ENCODE peak calls at places on chromosome 10, in ten cellular contexts. M is body of pancreas, R is mucosa of descending colon, O is left ventricle myocardium inferior, Z is heart right ventricle, I is A549, U is mesendoderm, X is colonic mucosa, B is cardiac muscle cell, W is Karpas-422. N is an unnamed sample. For H3K4me1, the result is how much of the 10 kb centered on the place peaks cover.

GRCh38 chr10:21202766-21203457 is 305.8 kb upstream of the NEBL start:
- DNase-seq in M (no peak), R (no peak), O (no peak), Z (no peak), I (no peak), U (no peak), X (no peak), B (peak), W (no peak), N (no peak)

GRCh38 chr10:119207713-119208552 is 562 bp downstream of the GRK5 start:
- DNase-seq in M (peak), R (peak), O (peak), Z (peak), I (peak), U (no peak), X (peak), B (peak), W (peak), N (peak)

GRCh38 chr10:79942261-79943185 is 6.4 kb downstream of the SFTPD start:
- DNase-seq in M (no peak), R (no peak), O (no peak), Z (no peak), I (no peak), U (no peak), X (peak), B (no peak), W (no peak), N (no peak)

GRCh38 chr10:12181065-12181775 is 14.5 kb downstream of the NUDT5 start:
- DNase-seq in M (no peak), R (peak), O (no peak), Z (no peak), I (no peak), U (no peak), X (no peak), B (peak), W (no peak), N (no peak)

GRCh38 chr10:97185326-97186058 is at the start of gene SLIT1:
- DNase-seq in M (peak), R (no peak), O (no peak), Z (no peak), I (no peak), U (peak), X (no peak), B (no peak), W (no peak), N (no peak)

GRCh38 chr10:126166797-126167196 is 221.5 kb downstream of the ADAM12 start:
- DNase-seq in M (no peak), R (no peak), O (no peak), Z (no peak), I (no peak), U (no peak), X (no peak), B (no peak), W (no peak), N (no peak)

GRCh38 chr10:2963889-2964631 is 103.3 kb upstream of the PFKP start:
- DNase-seq in M (no peak), R (no peak), O (no peak), Z (no peak), I (no peak), U (peak), X (no peak), B (no peak), W (no peak), N (no peak)

GRCh38 chr10:110495731-110496552 is 1.8 kb upstream of the DUSP5 start:
- DNase-seq in M (peak), R (peak), O (peak), Z (peak), I (peak), U (peak), X (no peak), B (peak), W (no peak), N (no peak)

GRCh38 chr10:125144209-125144608 is 16.2 kb downstream of the CTBP2 start:
- DNase-seq in M (no peak), R (no peak), O (no peak), Z (no peak), I (no peak), U (no peak), X (no peak), B (no peak), W (no peak), N (no peak)

GRCh38 chr10:87868277-87868676 is 4.9 kb downstream of the PTEN start:
- DNase-seq in M (no peak), R (no peak), O (no peak), Z (no peak), I (no peak), U (no peak), X (no peak), B (no peak), W (peak), N (no peak)

GRCh38 chr10:44801383-44802327 is 109.5 kb upstream of the TMEM72 start:
- DNase-seq in M (peak), R (peak), O (peak), Z (peak), I (no peak), U (no peak), X (peak), B (peak), W (peak), N (peak)

GRCh38 chr10:49594594-49594993 is 15.5 kb upstream of the SLC18A3 start:
- DNase-seq in M (peak), R (no peak), O (no peak), Z (peak), I (peak), U (peak), X (peak), B (peak), W (peak), N (no peak)

GRCh38 chr10:47366731-47367460 is 17.2 kb downstream of the ZNF488 start:
- DNase-seq in M (no peak), R (no peak), O (no peak), Z (no peak), I (no peak), U (no peak), X (no peak), B (no peak), W (no peak), N (no peak)

DNA sequence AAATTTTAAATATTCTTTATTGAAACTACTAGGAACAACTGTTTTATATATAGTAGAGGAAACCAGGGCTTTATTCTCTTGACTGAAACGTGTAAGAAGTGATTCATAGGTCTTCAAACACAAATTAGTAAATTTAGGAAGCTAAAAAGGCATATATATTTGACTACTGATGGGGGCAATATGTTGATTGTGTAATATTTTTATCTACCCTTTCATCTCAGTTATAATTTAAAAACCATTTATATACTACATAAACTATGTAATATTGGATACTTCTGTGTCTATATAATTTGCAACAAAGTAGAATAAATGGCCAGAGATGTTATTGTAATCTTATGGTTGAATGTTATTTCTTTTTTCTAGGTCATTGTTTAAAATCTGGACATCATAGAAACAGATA is 269.3 kb upstream of the KAT6B start:
- DNase-seq in M (no peak), R (no peak), O (no peak), Z (no peak), I (no peak), U (no peak), X (no peak), B (no peak), W (no peak), N (no peak)
- H3K4me1 ChIP-seq in M (under half), R (under half), O (under half), Z (under half), I (under half), U (under half), X (under half), B (under half), W (under half), N (under half)

GRCh38 chr10:132842397-132842796 is 56.5 kb upstream of the NKX6-2 start:
- DNase-seq in M (no peak), R (no peak), O (no peak), Z (no peak), I (no peak), U (no peak), X (no peak), B (no peak), W (no peak), N (no peak)
- H3K4me3 ChIP-seq in M (no peak), R (no peak), O (no peak), Z (no peak), I (no peak), U (no peak), X (no peak), B (no peak), W (no peak), N (no peak)

GRCh38 chr10:122290833-122291532 is 19.9 kb downstream of the BTBD16 start:
- DNase-seq in M (no peak), R (no peak), O (no peak), Z (no peak), I (no peak), U (no peak), X (no peak), B (no peak), W (no peak), N (no peak)

GRCh38 chr10:122291739-122292138 is 20.6 kb downstream of the BTBD16 start:
- DNase-seq in M (no peak), R (no peak), O (no peak), Z (no peak), I (no peak), U (no peak), X (no peak), B (no peak), W (no peak), N (no peak)

GRCh38 chr10:122292376-122292775 is 21.3 kb downstream of the BTBD16 start:
- DNase-seq in M (no peak), R (no peak), O (no peak), Z (no peak), I (no peak), U (no peak), X (no peak), B (no peak), W (no peak), N (no peak)

GRCh38 chr10:122288917-122289316 is 17.8 kb downstream of the BTBD16 start:
- DNase-seq in M (no peak), R (no peak), O (no peak), Z (no peak), I (no peak), U (no peak), X (no peak), B (no peak), W (no peak), N (no peak)

GRCh38 chr10:122290334-122290733 is 19.2 kb downstream of the BTBD16 start:
- DNase-seq in M (no peak), R (no peak), O (no peak), Z (no peak), I (no peak), U (no peak), X (no peak), B (no peak), W (no peak), N (no peak)
- H3K4me1 ChIP-seq in M (under half), R (under half), O (under half), Z (under half), I (under half), U (under half), X (under half), B (under half), W (under half), N (under half)

GRCh38 chr10:24505759-24506158 is 217.9 kb downstream of the ARHGAP21 start:
- DNase-seq in M (peak), R (no peak), O (no peak), Z (peak), I (no peak), U (no peak), X (no peak), B (no peak), W (no peak), N (no peak)
- H3K4me3 ChIP-seq in M (no peak), R (no peak), O (no peak), Z (no peak), I (no peak), U (no peak), X (no peak), B (no peak), W (no peak), N (no peak)

GRCh38 chr10:75402486-75403143 is 1.1 kb upstream of the ZNF503 start:
- DNase-seq in M (peak), R (peak), O (peak), Z (peak), I (peak), U (no peak), X (peak), B (no peak), W (no peak), N (peak)

GRCh38 chr10:75403144-75404022 is 1.8 kb upstream of the ZNF503 start:
- DNase-seq in M (peak), R (peak), O (peak), Z (peak), I (peak), U (peak), X (peak), B (no peak), W (no peak), N (no peak)

GRCh38 chr10:75405201-75406143 is 3.9 kb upstream of the ZNF503 start:
- DNase-seq in M (peak), R (peak), O (no peak), Z (no peak), I (no peak), U (peak), X (peak), B (no peak), W (no peak), N (no peak)

GRCh38 chr10:75404335-75405200 is 3.0 kb upstream of the ZNF503 start:
- DNase-seq in M (peak), R (peak), O (peak), Z (peak), I (no peak), U (peak), X (peak), B (no peak), W (no peak), N (no peak)

GRCh38 chr10:75404023-75404334 is 2.4 kb upstream of the ZNF503 start:
- DNase-seq in M (no peak), R (no peak), O (no peak), Z (no peak), I (no peak), U (no peak), X (no peak), B (no peak), W (no peak), N (no peak)
- H3K4me1 ChIP-seq in M (under half), R (under half), O (half or more), Z (half or more), I (under half), U (under half), X (under half), B (under half), W (under half), N (under half)

GRCh38 chr10:30784896-30785605 is 155.5 kb upstream of the LYZL2 start:
- DNase-seq in M (peak), R (peak), O (peak), Z (peak), I (no peak), U (peak), X (peak), B (peak), W (no peak), N (peak)
- H3K4me3 ChIP-seq in M (peak), R (peak), O (peak), Z (peak), I (no peak), U (peak), X (peak), B (peak), W (no peak), N (peak)

DNA sequence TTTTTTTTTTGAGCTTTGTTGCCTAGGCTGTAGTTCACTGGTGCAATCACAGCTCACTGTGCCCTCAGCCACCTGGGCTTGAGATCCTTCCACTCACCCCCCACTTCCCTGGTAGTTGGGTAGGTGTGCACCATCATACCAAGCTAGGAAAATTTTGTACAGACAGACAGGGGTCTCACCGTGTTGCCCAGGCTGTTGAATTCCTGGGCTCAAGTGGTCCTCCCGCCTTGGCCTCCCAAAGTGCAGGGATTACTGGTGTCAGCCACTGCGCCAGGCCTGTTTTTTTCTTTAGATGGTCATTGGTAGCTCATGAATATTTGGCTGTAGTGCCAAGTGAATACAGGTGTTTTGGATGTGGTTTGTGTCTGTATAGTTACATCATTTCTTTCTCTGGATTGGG is 7.5 kb downstream of the COMTD1 start:
- DNase-seq in M (no peak), R (no peak), O (no peak), Z (no peak), I (no peak), U (no peak), X (no peak), B (no peak), W (no peak), N (no peak)
- H3K4me1 ChIP-seq in M (half or more), R (under half), O (half or more), Z (half or more), I (half or more), U (under half), X (under half), B (under half), W (under half), N (half or more)

GRCh38 chr10:7107287-7107686 is 303.5 kb downstream of the SFMBT2 start:
- DNase-seq in M (no peak), R (no peak), O (no peak), Z (no peak), I (no peak), U (no peak), X (no peak), B (peak), W (no peak), N (no peak)

GRCh38 chr10:7100004-7100697 is 310.7 kb downstream of the SFMBT2 start:
- DNase-seq in M (no peak), R (no peak), O (no peak), Z (no peak), I (no peak), U (no peak), X (no peak), B (no peak), W (no peak), N (no peak)

GRCh38 chr10:7102557-7103349 is 308.1 kb downstream of the SFMBT2 start:
- DNase-seq in M (no peak), R (no peak), O (no peak), Z (no peak), I (no peak), U (peak), X (no peak), B (no peak), W (no peak), N (no peak)

GRCh38 chr10:7098160-7098762 is 312.6 kb downstream of the SFMBT2 start:
- DNase-seq in M (no peak), R (no peak), O (no peak), Z (no peak), I (no peak), U (no peak), X (no peak), B (no peak), W (no peak), N (no peak)

DNA sequence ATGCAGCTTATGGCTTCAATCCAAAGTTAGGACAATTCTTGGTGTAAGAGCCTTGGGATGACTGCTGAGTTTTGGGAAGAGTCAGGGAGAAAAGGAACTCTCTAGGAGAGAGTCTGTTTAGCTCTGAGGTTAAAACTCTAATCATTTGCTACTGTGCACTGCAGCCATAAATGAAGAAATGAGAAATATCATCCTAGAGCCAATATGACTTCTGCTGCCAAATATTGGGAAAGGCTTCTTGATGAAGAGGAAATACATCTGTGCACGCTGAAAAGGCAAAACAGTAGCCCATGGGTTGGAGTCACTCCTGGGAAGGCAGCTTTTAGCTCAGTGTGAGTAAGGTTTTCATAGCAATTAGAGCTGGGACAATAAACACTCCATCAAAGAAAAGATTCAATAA is 308.8 kb downstream of the SFMBT2 start:
- DNase-seq in M (no peak), R (no peak), O (no peak), Z (peak), I (no peak), U (no peak), X (no peak), B (peak), W (no peak), N (no peak)
- H3K4me3 ChIP-seq in M (no peak), R (no peak), O (no peak), Z (no peak), I (no peak), U (no peak), X (no peak), B (no peak), W (no peak), N (no peak)

N was measured in gastrocnemius medialis.